ENCODE peak calls at places on chromosomes 3 and 15, in four cellular contexts. One of them, this sample, is unnamed.

GRCh38 chr15:56150204-56150603 is 93.5 kb downstream of the RFX7 start:
- DNase-seq in CD4-positive, alpha-beta T cell: no peak
- DNase-seq in AG09309: no peak
- DNase-seq in neuronal stem cell: no peak
- DNase-seq in this sample: no peak

GRCh38 chr15:67146214-67146613 is 80.8 kb downstream of the SMAD3 start:
- DNase-seq in CD4-positive, alpha-beta T cell: no peak
- DNase-seq in AG09309: no peak
- DNase-seq in neuronal stem cell: no peak
- DNase-seq in this sample: no peak

GRCh38 chr3:44561076-44561475 is 6.1 kb downstream of the ZKSCAN7 start:
- DNase-seq in CD4-positive, alpha-beta T cell: no peak
- DNase-seq in AG09309: no peak
- DNase-seq in neuronal stem cell: no peak
- DNase-seq in this sample: no peak

GRCh38 chr3:126083138-126083445 is 832 bp downstream of the SLC41A3 start:
- DNase-seq in CD4-positive, alpha-beta T cell: no peak
- DNase-seq in AG09309: no peak
- DNase-seq in neuronal stem cell: no peak
- DNase-seq in this sample: no peak

GRCh38 chr15:25673351-25673750 is 189.8 kb downstream of the ATP10A start:
- DNase-seq in CD4-positive, alpha-beta T cell: no peak
- DNase-seq in AG09309: no peak
- DNase-seq in neuronal stem cell: no peak
- DNase-seq in this sample: no peak

GRCh38 chr3:169990431-169990830 is 23.8 kb downstream of the SEC62 start:
- DNase-seq in CD4-positive, alpha-beta T cell: no peak
- DNase-seq in AG09309: no peak
- DNase-seq in neuronal stem cell: no peak
- DNase-seq in this sample: no peak

GRCh38 chr3:179068779-179069530 is 2.7 kb downstream of the ZMAT3 start:
- DNase-seq in CD4-positive, alpha-beta T cell: peak; percentile 31
- DNase-seq in AG09309: no peak
- DNase-seq in neuronal stem cell: no peak
- DNase-seq in this sample: no peak

GRCh38 chr15:40949756-40950207 is 3.5 kb upstream of the CHAC1 start:
- DNase-seq in CD4-positive, alpha-beta T cell: no peak
- DNase-seq in AG09309: no peak
- DNase-seq in neuronal stem cell: no peak
- DNase-seq in this sample: no peak

GRCh38 chr3:124168271-124168670 is 176.3 kb upstream of the ROPN1 start:
- DNase-seq in CD4-positive, alpha-beta T cell: no peak
- DNase-seq in AG09309: no peak
- DNase-seq in neuronal stem cell: no peak
- DNase-seq in this sample: no peak

GRCh38 chr3:173396191-173397041 is 1.1 kb upstream of the NLGN1 start:
- DNase-seq in CD4-positive, alpha-beta T cell: no peak
- DNase-seq in AG09309: no peak
- DNase-seq in neuronal stem cell: peak; percentile 27
- DNase-seq in this sample: no peak

GRCh38 chr3:48856469-48856868 is 8.8 kb upstream of the PRKAR2A start:
- DNase-seq in CD4-positive, alpha-beta T cell: no peak
- DNase-seq in AG09309: no peak
- DNase-seq in neuronal stem cell: no peak
- DNase-seq in this sample: no peak

GRCh38 chr3:61637088-61638051 is 76.0 kb downstream of the PTPRG start:
- DNase-seq in CD4-positive, alpha-beta T cell: no peak
- DNase-seq in AG09309: no peak
- DNase-seq in neuronal stem cell: no peak
- DNase-seq in this sample: no peak

GRCh38 chr15:75233504-75234190 is 24.5 kb upstream of the GOLGA6C start:
- DNase-seq in CD4-positive, alpha-beta T cell: no peak
- DNase-seq in AG09309: no peak
- DNase-seq in neuronal stem cell: no peak
- DNase-seq in this sample: no peak

GRCh38 chr3:109165905-109166304 is 29.4 kb downstream of the C3orf85 start:
- DNase-seq in CD4-positive, alpha-beta T cell: no peak
- DNase-seq in AG09309: no peak
- DNase-seq in neuronal stem cell: no peak
- DNase-seq in this sample: no peak

GRCh38 chr3:64188810-64189560 is 36.3 kb downstream of the PRICKLE2 start:
- DNase-seq in CD4-positive, alpha-beta T cell: no peak
- DNase-seq in AG09309: no peak
- DNase-seq in neuronal stem cell: no peak
- DNase-seq in this sample: peak; percentile 95

GRCh38 chr3:103919327-103919726 is 1447.4 kb upstream of the ALCAM start:
- DNase-seq in CD4-positive, alpha-beta T cell: no peak
- DNase-seq in AG09309: no peak
- DNase-seq in neuronal stem cell: no peak
- DNase-seq in this sample: peak; percentile 43

GRCh38 chr3:108488631-108489030 is 21.8 kb downstream of the MYH15 start:
- DNase-seq in CD4-positive, alpha-beta T cell: no peak
- DNase-seq in AG09309: peak; percentile 18
- DNase-seq in neuronal stem cell: no peak
- DNase-seq in this sample: no peak

GRCh38 chr3:182626484-182627467 is 166.5 kb upstream of the ATP11B start:
- DNase-seq in CD4-positive, alpha-beta T cell: no peak
- DNase-seq in AG09309: no peak
- DNase-seq in neuronal stem cell: no peak
- DNase-seq in this sample: no peak

GRCh38 chr3:104596551-104596950 is 770.2 kb upstream of the ALCAM start:
- DNase-seq in CD4-positive, alpha-beta T cell: no peak
- DNase-seq in AG09309: peak; percentile 18
- DNase-seq in neuronal stem cell: peak; percentile 21
- DNase-seq in this sample: no peak

GRCh38 chr15:39075756-39076341 is 505.0 kb upstream of the THBS1 start:
- DNase-seq in CD4-positive, alpha-beta T cell: no peak
- DNase-seq in AG09309: no peak
- DNase-seq in neuronal stem cell: no peak
- DNase-seq in this sample: no peak

GRCh38 chr15:101156509-101157159 is 95.2 kb downstream of the CHSY1 start:
- DNase-seq in CD4-positive, alpha-beta T cell: no peak
- DNase-seq in AG09309: peak; percentile 59
- DNase-seq in neuronal stem cell: no peak
- DNase-seq in this sample: no peak

GRCh38 chr15:48972750-48973503 is 9.2 kb upstream of the SHC4 start:
- DNase-seq in CD4-positive, alpha-beta T cell: no peak
- DNase-seq in AG09309: no peak
- DNase-seq in neuronal stem cell: no peak
- DNase-seq in this sample: no peak

GRCh38 chr3:53773586-53774368 is 72.4 kb downstream of the CHDH start:
- DNase-seq in CD4-positive, alpha-beta T cell: no peak
- DNase-seq in AG09309: peak; percentile 86
- DNase-seq in neuronal stem cell: no peak
- DNase-seq in this sample: peak; percentile 92

GRCh38 chr3:173891272-173892100 is 493.9 kb downstream of the NLGN1 start:
- DNase-seq in CD4-positive, alpha-beta T cell: no peak
- DNase-seq in AG09309: no peak
- DNase-seq in neuronal stem cell: no peak
- DNase-seq in this sample: no peak

GRCh38 chr3:105996781-105997180 is 128.0 kb upstream of the CBLB start:
- DNase-seq in CD4-positive, alpha-beta T cell: no peak
- DNase-seq in AG09309: no peak
- DNase-seq in neuronal stem cell: no peak
- DNase-seq in this sample: no peak

GRCh38 chr15:44075535-44075934 is 119.5 kb downstream of the FRMD5 start:
- DNase-seq in CD4-positive, alpha-beta T cell: no peak
- DNase-seq in AG09309: no peak
- DNase-seq in neuronal stem cell: no peak
- DNase-seq in this sample: no peak

GRCh38 chr3:20080956-20081554 is 40.8 kb downstream of the KAT2B start:
- DNase-seq in CD4-positive, alpha-beta T cell: peak; percentile 5
- DNase-seq in AG09309: no peak
- DNase-seq in neuronal stem cell: no peak
- DNase-seq in this sample: no peak

GRCh38 chr3:127680146-127680661 is 7.5 kb downstream of the ABTB1 start:
- DNase-seq in CD4-positive, alpha-beta T cell: no peak
- DNase-seq in AG09309: no peak
- DNase-seq in neuronal stem cell: no peak
- DNase-seq in this sample: no peak

GRCh38 chr3:28994161-28994905 is 286.5 kb upstream of the RBMS3 start:
- DNase-seq in CD4-positive, alpha-beta T cell: no peak
- DNase-seq in AG09309: no peak
- DNase-seq in neuronal stem cell: no peak
- DNase-seq in this sample: no peak

GRCh38 chr3:46615050-46615449 is 2.7 kb downstream of the FAM240A start:
- DNase-seq in CD4-positive, alpha-beta T cell: no peak
- DNase-seq in AG09309: no peak
- DNase-seq in neuronal stem cell: no peak
- DNase-seq in this sample: no peak

GRCh38 chr3:188348445-188349244 is 194.7 kb downstream of the LPP start:
- DNase-seq in CD4-positive, alpha-beta T cell: no peak
- DNase-seq in AG09309: peak; percentile 89
- DNase-seq in neuronal stem cell: no peak
- DNase-seq in this sample: peak; percentile 100

GRCh38 chr3:126530171-126531050 is 6.5 kb downstream of the CHST13 start:
- DNase-seq in CD4-positive, alpha-beta T cell: no peak
- DNase-seq in AG09309: no peak
- DNase-seq in neuronal stem cell: no peak
- DNase-seq in this sample: no peak

GRCh38 chr3:183244219-183244618 is 8.8 kb upstream of the B3GNT5 start:
- DNase-seq in CD4-positive, alpha-beta T cell: no peak
- DNase-seq in AG09309: no peak
- DNase-seq in neuronal stem cell: no peak
- DNase-seq in this sample: no peak

GRCh38 chr3:107432013-107432515 is 54.8 kb downstream of the CCDC54 start:
- DNase-seq in CD4-positive, alpha-beta T cell: no peak
- DNase-seq in AG09309: no peak
- DNase-seq in neuronal stem cell: no peak
- DNase-seq in this sample: no peak

GRCh38 chr3:156349978-156350377 is 204.9 kb downstream of the SSR3 start:
- DNase-seq in CD4-positive, alpha-beta T cell: no peak
- DNase-seq in AG09309: no peak
- DNase-seq in neuronal stem cell: no peak
- DNase-seq in this sample: no peak

GRCh38 chr3:186790261-186790981 is 7.0 kb downstream of the EIF4A2 start:
- DNase-seq in CD4-positive, alpha-beta T cell: no peak
- DNase-seq in AG09309: no peak
- DNase-seq in neuronal stem cell: no peak
- DNase-seq in this sample: peak; percentile 59

GRCh38 chr3:133699903-133700302 is 38.2 kb upstream of the TOPBP1 start:
- DNase-seq in CD4-positive, alpha-beta T cell: no peak
- DNase-seq in AG09309: no peak
- DNase-seq in neuronal stem cell: no peak
- DNase-seq in this sample: no peak

GRCh38 chr3:100443690-100444089 is 42.4 kb downstream of the LNP1 start:
- DNase-seq in CD4-positive, alpha-beta T cell: no peak
- DNase-seq in AG09309: no peak
- DNase-seq in neuronal stem cell: no peak
- DNase-seq in this sample: no peak

This sample was measured in retinal pigment epithelial cell.